ENCODE peak calls at places on chromosomes 4 and X, in eight cellular contexts. B, V, Q, Y, W, I, Z and E are unnamed samples.

GRCh38 chr4:5399790-5400421 is 308.5 kb downstream of the EVC2 start:
- DNase-seq in Q (no peak), Z (no peak), W (peak), B (peak), V (peak), I (peak), Y (no peak), E (no peak)

GRCh38 chr4:95979961-95980876 is 140.3 kb downstream of the PDHA2 start:
- DNase-seq in Q (no peak), V (no peak), Z (no peak), B (no peak), W (no peak), Y (no peak), I (no peak), E (no peak)

GRCh38 chr4:53589511-53589910 is 1.8 kb downstream of the LNX1 start:
- DNase-seq in W (peak), Y (no peak), V (no peak), Z (no peak), B (no peak), I (no peak), Q (no peak), E (no peak)

GRCh38 chrX:28590394-28590793 is 3.1 kb downstream of the IL1RAPL1 start:
- DNase-seq in Q (no peak), I (no peak), W (no peak), B (no peak), Y (no peak), V (no peak), Z (no peak), E (peak)

GRCh38 chrX:916235-916609 is 285.6 kb downstream of the SHOX start:
- DNase-seq in Q (no peak), V (no peak), W (peak), I (no peak), Z (no peak), Y (no peak), B (no peak), E (no peak)

GRCh38 chr4:138263438-138263837 is 21.3 kb upstream of the SLC7A11 start:
- DNase-seq in Y (no peak), Q (no peak), W (peak), V (no peak), B (no peak), Z (no peak), I (peak), E (no peak)

GRCh38 chr4:153159728-153160221 is 44.5 kb upstream of the TRIM2 start:
- DNase-seq in Z (no peak), V (no peak), W (peak), Q (no peak), Y (no peak), I (peak), B (no peak), E (no peak)

GRCh38 chr4:137956256-137956655 is 285.9 kb downstream of the SLC7A11 start:
- DNase-seq in V (no peak), Z (no peak), W (peak), I (peak), Q (no peak), Y (no peak), B (no peak), E (no peak)

GRCh38 chr4:158760866-158761265 is 8.0 kb upstream of the FNIP2 start:
- DNase-seq in W (peak), V (no peak), Q (no peak), Z (no peak), Y (no peak), B (no peak), I (peak), E (no peak)

GRCh38 chrX:40474205-40474626 is 106.6 kb upstream of the ATP6AP2 start:
- DNase-seq in V (peak), I (peak), Q (no peak), Z (no peak), B (no peak), Y (peak), W (peak), E (no peak)

GRCh38 chr4:13548059-13548983 is 4.0 kb upstream of the NKX3-2 start:
- DNase-seq in W (peak), I (no peak), V (peak), B (peak), Q (no peak), Y (no peak), Z (no peak), E (no peak)

GRCh38 chr4:102713096-102713495 is 47.7 kb downstream of the MANBA start:
- DNase-seq in Z (no peak), I (peak), W (peak), Y (no peak), B (no peak), Q (no peak), V (no peak), E (peak)

GRCh38 chr4:3250956-3251690 is 2.2 kb downstream of the MSANTD1 start:
- DNase-seq in Z (no peak), Y (no peak), Q (no peak), V (no peak), W (peak), B (no peak), I (peak), E (no peak)